ENCODE peak calls at places on chromosome 5, in nine cellular contexts. One of them, this sample, is unnamed.

GRCh38 chr5:173866249-173867172 is 21.6 kb upstream of the CPEB4 start:
- DNase-seq in prostate gland: no peak
- DNase-seq in A549: no peak
- DNase-seq in ovary: no peak
- DNase-seq in right atrium auricular region: no peak
- DNase-seq in tibial nerve: no peak
- DNase-seq in body of pancreas: no peak
- DNase-seq in brain microvascular endothelial cell: no peak
- DNase-seq in breast epithelium: no peak
- DNase-seq in this sample: no peak

GRCh38 chr5:5385326-5385725 is 37.2 kb upstream of the ICE1 start:
- DNase-seq in prostate gland: no peak
- DNase-seq in A549: no peak
- DNase-seq in ovary: no peak
- DNase-seq in right atrium auricular region: no peak
- DNase-seq in tibial nerve: no peak
- DNase-seq in body of pancreas: no peak
- DNase-seq in brain microvascular endothelial cell: no peak
- DNase-seq in breast epithelium: no peak
- DNase-seq in this sample: no peak

GRCh38 chr5:166562246-166562645 is 1729.2 kb upstream of the WWC1 start:
- DNase-seq in prostate gland: no peak
- DNase-seq in A549: no peak
- DNase-seq in ovary: no peak
- DNase-seq in right atrium auricular region: no peak
- DNase-seq in tibial nerve: no peak
- DNase-seq in body of pancreas: no peak
- DNase-seq in brain microvascular endothelial cell: no peak
- DNase-seq in breast epithelium: no peak
- DNase-seq in this sample: no peak

GRCh38 chr5:68315679-68316271 is 100.2 kb downstream of the PIK3R1 start:
- DNase-seq in prostate gland: no peak
- DNase-seq in A549: no peak
- DNase-seq in ovary: no peak
- DNase-seq in right atrium auricular region: no peak
- DNase-seq in tibial nerve: no peak
- DNase-seq in body of pancreas: no peak
- DNase-seq in brain microvascular endothelial cell: no peak
- DNase-seq in breast epithelium: no peak
- DNase-seq in this sample: no peak

GRCh38 chr5:74865293-74865798 is 841 bp downstream of the FAM169A start:
- DNase-seq in prostate gland: no peak
- DNase-seq in A549: no peak
- DNase-seq in ovary: peak; percentile 25
- DNase-seq in right atrium auricular region: no peak
- DNase-seq in tibial nerve: no peak
- DNase-seq in body of pancreas: no peak
- DNase-seq in brain microvascular endothelial cell: no peak
- DNase-seq in breast epithelium: no peak
- DNase-seq in this sample: no peak

GRCh38 chr5:69484891-69485290 is 7.7 kb upstream of the OCLN start:
- DNase-seq in prostate gland: no peak
- DNase-seq in A549: no peak
- DNase-seq in ovary: no peak
- DNase-seq in right atrium auricular region: no peak
- DNase-seq in tibial nerve: no peak
- DNase-seq in body of pancreas: no peak
- DNase-seq in brain microvascular endothelial cell: peak; percentile 64
- DNase-seq in breast epithelium: no peak
- DNase-seq in this sample: no peak

GRCh38 chr5:127321465-127321864 is 30.9 kb downstream of the MEGF10 start:
- DNase-seq in prostate gland: no peak
- DNase-seq in A549: no peak
- DNase-seq in ovary: no peak
- DNase-seq in right atrium auricular region: no peak
- DNase-seq in tibial nerve: no peak
- DNase-seq in body of pancreas: no peak
- DNase-seq in brain microvascular endothelial cell: no peak
- DNase-seq in breast epithelium: no peak
- DNase-seq in this sample: no peak

GRCh38 chr5:150136290-150136689 is 19.4 kb downstream of the PDGFRB start:
- DNase-seq in prostate gland: no peak
- DNase-seq in A549: no peak
- DNase-seq in ovary: no peak
- DNase-seq in right atrium auricular region: no peak
- DNase-seq in tibial nerve: no peak
- DNase-seq in body of pancreas: no peak
- DNase-seq in brain microvascular endothelial cell: no peak
- DNase-seq in breast epithelium: no peak
- DNase-seq in this sample: no peak

GRCh38 chr5:68919988-68920490 is 173.8 kb upstream of the SLC30A5 start:
- DNase-seq in prostate gland: no peak
- DNase-seq in A549: no peak
- DNase-seq in ovary: no peak
- DNase-seq in right atrium auricular region: no peak
- DNase-seq in tibial nerve: no peak
- DNase-seq in body of pancreas: no peak
- DNase-seq in brain microvascular endothelial cell: no peak
- DNase-seq in breast epithelium: no peak
- DNase-seq in this sample: no peak

GRCh38 chr5:317086-317811 is 4.3 kb upstream of the AHRR start:
- DNase-seq in prostate gland: no peak
- DNase-seq in A549: peak; percentile 88
- DNase-seq in ovary: no peak
- DNase-seq in right atrium auricular region: no peak
- DNase-seq in tibial nerve: no peak
- DNase-seq in body of pancreas: no peak
- DNase-seq in brain microvascular endothelial cell: peak; percentile 65
- DNase-seq in breast epithelium: no peak
- DNase-seq in this sample: peak; percentile 25

GRCh38 chr5:136186786-136187185 is 6.2 kb downstream of the SMIM32 start:
- DNase-seq in prostate gland: no peak
- DNase-seq in A549: no peak
- DNase-seq in ovary: no peak
- DNase-seq in right atrium auricular region: no peak
- DNase-seq in tibial nerve: no peak
- DNase-seq in body of pancreas: no peak
- DNase-seq in brain microvascular endothelial cell: no peak
- DNase-seq in breast epithelium: no peak
- DNase-seq in this sample: no peak

DNA sequence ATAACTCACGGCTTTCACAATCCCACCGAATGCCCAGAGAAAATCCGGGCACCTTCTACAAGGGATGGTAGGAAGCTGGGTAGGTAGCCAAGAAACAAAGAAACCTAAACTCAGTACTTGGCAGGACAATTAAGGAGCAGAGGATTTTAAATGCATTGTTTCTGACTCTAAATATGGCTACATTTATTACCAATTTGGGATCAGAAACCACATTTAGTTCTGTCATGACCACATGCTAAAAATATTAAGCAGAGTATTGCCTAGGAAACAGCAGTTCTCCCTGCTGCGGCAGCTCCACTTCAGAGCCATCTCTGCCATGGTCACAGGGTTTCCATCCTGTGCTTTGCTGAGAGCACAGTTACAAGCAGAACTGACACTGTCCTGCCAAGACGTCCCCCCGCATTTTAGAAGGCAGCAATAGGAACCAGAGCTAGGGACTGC is 57.5 kb downstream of the SIL1 start:
- DNase-seq in prostate gland: no peak
- DNase-seq in A549: no peak
- DNase-seq in ovary: no peak
- DNase-seq in right atrium auricular region: no peak
- DNase-seq in tibial nerve: no peak
- DNase-seq in body of pancreas: no peak
- DNase-seq in brain microvascular endothelial cell: no peak
- DNase-seq in breast epithelium: peak; percentile 35
- DNase-seq in this sample: no peak
- H3K4me3 ChIP-seq in prostate gland: no peak overlapping the region
- H3K4me3 ChIP-seq in A549: no peak overlapping the region
- H3K4me3 ChIP-seq in ovary: no peak overlapping the region
- H3K4me3 ChIP-seq in right atrium auricular region: no peak overlapping the region
- H3K4me3 ChIP-seq in tibial nerve: no peak overlapping the region
- H3K4me3 ChIP-seq in body of pancreas: no peak overlapping the region
- H3K4me3 ChIP-seq in brain microvascular endothelial cell: no peak overlapping the region
- H3K4me3 ChIP-seq in breast epithelium: no peak overlapping the region
- H3K4me3 ChIP-seq in this sample: no peak overlapping the region

GRCh38 chr5:92695123-92696084 is 885.6 kb downstream of the NR2F1-AS1 start:
- DNase-seq in prostate gland: no peak
- DNase-seq in A549: no peak
- DNase-seq in ovary: no peak
- DNase-seq in right atrium auricular region: no peak
- DNase-seq in tibial nerve: no peak
- DNase-seq in body of pancreas: no peak
- DNase-seq in brain microvascular endothelial cell: no peak
- DNase-seq in breast epithelium: no peak
- DNase-seq in this sample: no peak
- H3K27ac ChIP-seq in prostate gland: no peak overlapping the region
- H3K27ac ChIP-seq in A549: no peak overlapping the region
- H3K27ac ChIP-seq in ovary: no peak overlapping the region
- H3K27ac ChIP-seq in right atrium auricular region: no peak overlapping the region
- H3K27ac ChIP-seq in tibial nerve: no peak overlapping the region
- H3K27ac ChIP-seq in body of pancreas: no peak overlapping the region
- H3K27ac ChIP-seq in brain microvascular endothelial cell: no peak overlapping the region
- H3K27ac ChIP-seq in breast epithelium: no peak overlapping the region
- H3K27ac ChIP-seq in this sample: no peak overlapping the region

DNA sequence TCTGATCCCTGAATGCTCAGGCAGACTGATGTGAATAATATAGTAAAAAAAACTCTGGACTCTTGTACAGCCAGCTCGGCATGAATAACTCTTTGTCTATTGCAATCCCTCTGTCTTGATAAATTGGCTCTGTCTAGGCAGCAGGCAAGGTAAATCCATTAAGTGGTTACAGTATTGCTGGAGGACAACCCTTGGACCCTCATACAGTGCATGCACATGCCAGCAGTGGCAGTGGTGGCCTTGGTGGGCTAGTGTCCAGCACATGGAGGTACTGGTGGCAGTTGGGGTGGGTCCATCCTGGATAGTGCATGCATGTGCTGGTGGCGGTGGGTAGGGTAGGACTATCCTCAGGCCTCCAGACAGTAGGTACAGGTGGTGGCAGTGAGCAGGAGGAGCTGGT is 38.9 kb downstream of the DNAJC21 start:
- DNase-seq in prostate gland: no peak
- DNase-seq in A549: no peak
- DNase-seq in ovary: no peak
- DNase-seq in right atrium auricular region: no peak
- DNase-seq in tibial nerve: no peak
- DNase-seq in body of pancreas: no peak
- DNase-seq in brain microvascular endothelial cell: no peak
- DNase-seq in breast epithelium: no peak
- DNase-seq in this sample: no peak
- TF ChIP-seq CTCF in prostate gland: no peak
- TF ChIP-seq CTCF in A549: no peak
- TF ChIP-seq CTCF in ovary: no peak
- TF ChIP-seq CTCF in right atrium auricular region: no peak
- TF ChIP-seq CTCF in tibial nerve: no peak
- TF ChIP-seq CTCF in body of pancreas: no peak
- TF ChIP-seq CTCF in brain microvascular endothelial cell: no peak
- TF ChIP-seq CTCF in breast epithelium: no peak
- TF ChIP-seq CTCF in this sample: no peak

DNA sequence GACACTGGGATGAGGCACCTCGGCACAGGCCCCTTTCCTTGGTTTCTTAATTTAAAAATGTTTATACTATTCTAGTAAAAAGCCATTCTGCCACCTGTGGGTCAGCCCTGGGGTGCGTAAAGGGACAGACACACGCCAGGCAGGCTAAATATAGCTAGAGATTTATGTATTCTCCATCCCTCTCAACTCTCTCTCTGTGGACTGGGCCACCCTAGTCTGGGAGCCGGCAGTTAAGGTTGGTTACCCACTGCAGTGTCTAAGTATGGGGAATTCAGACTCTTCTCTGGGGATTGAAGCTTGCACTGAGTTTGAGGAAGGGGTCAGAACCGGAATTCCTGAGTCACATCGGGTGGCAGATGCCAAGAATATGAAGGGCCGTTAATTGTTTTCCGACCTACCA is 1.9 kb downstream of the NEURL1B start:
- DNase-seq in prostate gland: no peak
- DNase-seq in A549: no peak
- DNase-seq in ovary: no peak
- DNase-seq in right atrium auricular region: no peak
- DNase-seq in tibial nerve: no peak
- DNase-seq in body of pancreas: no peak
- DNase-seq in brain microvascular endothelial cell: no peak
- DNase-seq in breast epithelium: no peak
- DNase-seq in this sample: no peak
- H3K4me3 ChIP-seq in prostate gland: peak overlapping the region; percentile 62
- H3K4me3 ChIP-seq in A549: no peak overlapping the region
- H3K4me3 ChIP-seq in ovary: peak overlapping the region; percentile 73
- H3K4me3 ChIP-seq in right atrium auricular region: peak overlapping the region; percentile 93
- H3K4me3 ChIP-seq in tibial nerve: peak overlapping the region; percentile 77
- H3K4me3 ChIP-seq in body of pancreas: no peak overlapping the region
- H3K4me3 ChIP-seq in brain microvascular endothelial cell: no peak overlapping the region
- H3K4me3 ChIP-seq in breast epithelium: peak overlapping the region; percentile 73
- H3K4me3 ChIP-seq in this sample: peak overlapping the region; percentile 77

GRCh38 chr5:78527054-78527884 is 121.3 kb downstream of the LHFPL2 start:
- DNase-seq in prostate gland: no peak
- DNase-seq in A549: peak; percentile 86
- DNase-seq in ovary: no peak
- DNase-seq in right atrium auricular region: peak; percentile 95
- DNase-seq in tibial nerve: peak; percentile 78
- DNase-seq in body of pancreas: peak; percentile 60
- DNase-seq in brain microvascular endothelial cell: peak; percentile 98
- DNase-seq in breast epithelium: peak; percentile 52
- DNase-seq in this sample: peak; percentile 74

GRCh38 chr5:78533356-78533755 is 115.2 kb downstream of the LHFPL2 start:
- DNase-seq in prostate gland: no peak
- DNase-seq in A549: peak; percentile 45
- DNase-seq in ovary: no peak
- DNase-seq in right atrium auricular region: no peak
- DNase-seq in tibial nerve: no peak
- DNase-seq in body of pancreas: no peak
- DNase-seq in brain microvascular endothelial cell: no peak
- DNase-seq in breast epithelium: no peak
- DNase-seq in this sample: no peak

GRCh38 chr5:78527925-78528324 is 120.6 kb downstream of the LHFPL2 start:
- DNase-seq in prostate gland: no peak
- DNase-seq in A549: no peak
- DNase-seq in ovary: no peak
- DNase-seq in right atrium auricular region: no peak
- DNase-seq in tibial nerve: no peak
- DNase-seq in body of pancreas: no peak
- DNase-seq in brain microvascular endothelial cell: no peak
- DNase-seq in breast epithelium: no peak
- DNase-seq in this sample: no peak

GRCh38 chr5:78534148-78535009 is 114.2 kb downstream of the LHFPL2 start:
- DNase-seq in prostate gland: no peak
- DNase-seq in A549: no peak
- DNase-seq in ovary: no peak
- DNase-seq in right atrium auricular region: peak; percentile 86
- DNase-seq in tibial nerve: peak; percentile 38
- DNase-seq in body of pancreas: peak; percentile 21
- DNase-seq in brain microvascular endothelial cell: peak; percentile 90
- DNase-seq in breast epithelium: no peak
- DNase-seq in this sample: no peak

GRCh38 chr5:78530342-78531096 is 118.1 kb downstream of the LHFPL2 start:
- DNase-seq in prostate gland: no peak
- DNase-seq in A549: peak; percentile 75
- DNase-seq in ovary: no peak
- DNase-seq in right atrium auricular region: no peak
- DNase-seq in tibial nerve: no peak
- DNase-seq in body of pancreas: no peak
- DNase-seq in brain microvascular endothelial cell: peak; percentile 97
- DNase-seq in breast epithelium: no peak
- DNase-seq in this sample: no peak
- H3K27ac ChIP-seq in prostate gland: no peak overlapping the region
- H3K27ac ChIP-seq in A549: peak overlapping the region; percentile 90
- H3K27ac ChIP-seq in ovary: no peak overlapping the region
- H3K27ac ChIP-seq in right atrium auricular region: peak overlapping the region; percentile 39
- H3K27ac ChIP-seq in tibial nerve: peak overlapping the region; percentile 92
- H3K27ac ChIP-seq in body of pancreas: peak overlapping the region; percentile 66
- H3K27ac ChIP-seq in brain microvascular endothelial cell: peak overlapping the region; percentile 99
- H3K27ac ChIP-seq in breast epithelium: peak overlapping the region; percentile 77
- H3K27ac ChIP-seq in this sample: peak overlapping the region; percentile 56